ENCODE peak calls at places on chromosomes 11 and 22, in eight cellular contexts. E, S, C, I, F, Z, B and V are unnamed samples.
A peak's percentile ranks its signal among the peaks of the same experiment; 100 is the strongest.

GRCh38 chr11:120112174-120112796 is 25.6 kb downstream of the TRIM29 start:
- DNase-seq in C (no peak), I (no peak), F (no peak), S (no peak), E (no peak), B (no peak), Z (no peak), V (no peak)

GRCh38 chr11:12112731-12113130 is 2.3 kb downstream of the MICAL2 start:
- DNase-seq in E (no peak), I (no peak), Z (no peak), B (no peak), C (no peak), F (no peak), S (no peak), V (no peak)

GRCh38 chr11:17529814-17530162 is 14.4 kb downstream of the USH1C start:
- DNase-seq in C (no peak), B (no peak), S (no peak), F (no peak), I (no peak), Z (no peak), E (no peak), V (no peak)

GRCh38 chr11:104883342-104883741 is 14.9 kb downstream of the CASP12 start:
- DNase-seq in F (no peak), S (no peak), C (no peak), I (no peak), Z (no peak), B (peak; percentile 54), E (no peak), V (no peak)

GRCh38 chr11:78784321-78785061 is 209.8 kb upstream of the NARS2 start:
- DNase-seq in C (peak; percentile 70), B (peak; percentile 71), Z (peak; percentile 31), F (no peak), S (no peak), I (no peak), E (peak; percentile 37), V (peak; percentile 90)

GRCh38 chr11:64094463-64095223 is 58.9 kb downstream of the FLRT1 start:
- DNase-seq in Z (peak; percentile 52), B (peak; percentile 88), C (peak; percentile 78), E (peak; percentile 44), F (peak; percentile 32), S (no peak), I (no peak), V (peak; percentile 15)

GRCh38 chr11:45982656-45983470 is 60.4 kb downstream of the LARGE2 start:
- DNase-seq in S (peak; percentile 69), I (no peak), Z (peak; percentile 92), F (no peak), B (peak; percentile 75), C (peak; percentile 87), E (peak; percentile 62), V (peak; percentile 61)

GRCh38 chr11:87879118-87879517 is 296.1 kb downstream of the RAB38 start:
- DNase-seq in I (no peak), Z (peak; percentile 27), B (peak; percentile 3), S (no peak), F (no peak), C (no peak), E (no peak), V (peak; percentile 48)

GRCh38 chr11:78768947-78769346 is 194.3 kb upstream of the NARS2 start:
- DNase-seq in E (no peak), C (no peak), F (no peak), S (no peak), B (no peak), Z (no peak), I (no peak), V (peak; percentile 46)

GRCh38 chr11:114036958-114037357 is 22.6 kb upstream of the ZBTB16 start:
- DNase-seq in I (no peak), C (no peak), Z (no peak), F (no peak), E (no peak), S (no peak), B (no peak), V (no peak)
- H3K4me3 ChIP-seq in I (no peak overlapping the region), C (no peak overlapping the region), Z (peak overlapping the region; percentile 37), F (no peak overlapping the region), E (no peak overlapping the region), S (no peak overlapping the region), B (no peak overlapping the region), V (no peak overlapping the region)

GRCh38 chr11:66543263-66544107 is 2.4 kb downstream of the ZDHHC24 start:
- DNase-seq in I (peak; percentile 34), E (no peak), Z (peak; percentile 61), B (peak; percentile 36), S (no peak), F (no peak), C (peak; percentile 46), V (peak; percentile 76)
- TF ChIP-seq CTCF in I (no peak), E (peak; percentile 83), Z (peak; percentile 59), B (peak; percentile 14), S (no peak), F (no peak), C (peak; percentile 70), V (peak; percentile 37)

GRCh38 chr11:130915556-130916237 is 582 bp downstream of the SNX19 start:
- DNase-seq in S (no peak), C (no peak), B (no peak), F (no peak), I (peak; percentile 2), E (no peak), Z (no peak), V (no peak)
- H3K4me3 ChIP-seq in S (peak overlapping the region; percentile 98), C (peak overlapping the region; percentile 77), B (peak overlapping the region; percentile 88), F (peak overlapping the region; percentile 94), I (peak overlapping the region; percentile 72), E (peak overlapping the region; percentile 87), Z (peak overlapping the region; percentile 75), V (peak overlapping the region; percentile 86)

GRCh38 chr11:114026355-114026754 is 33.2 kb upstream of the ZBTB16 start:
- DNase-seq in B (no peak), I (no peak), S (no peak), C (peak; percentile 37), F (no peak), Z (peak; percentile 55), E (no peak), V (no peak)
- TF ChIP-seq CTCF in B (peak; percentile 16), I (no peak), S (no peak), C (peak; percentile 27), F (no peak), Z (peak; percentile 46), E (no peak), V (no peak)

GRCh38 chr11:13279487-13279834 is 1.9 kb downstream of the BMAL1 start:
- DNase-seq in E (no peak), C (no peak), F (no peak), Z (no peak), I (no peak), S (no peak), B (no peak), V (no peak)
- H3K4me3 ChIP-seq in E (no peak overlapping the region), C (no peak overlapping the region), F (no peak overlapping the region), Z (no peak overlapping the region), I (no peak overlapping the region), S (peak overlapping the region; percentile 97), B (peak overlapping the region; percentile 88), V (no peak overlapping the region)

GRCh38 chr11:533586-534196 is 1.7 kb downstream of the HRAS start:
- DNase-seq in E (no peak), B (no peak), I (no peak), S (no peak), Z (no peak), C (no peak), F (no peak), V (no peak)

GRCh38 chr11:533049-533585 is 2.3 kb downstream of the HRAS start:
- DNase-seq in Z (no peak), C (no peak), S (no peak), E (no peak), I (no peak), F (no peak), B (no peak), V (no peak)

GRCh38 chr11:534197-534591 is 1.2 kb downstream of the HRAS start:
- DNase-seq in B (no peak), F (no peak), C (no peak), Z (no peak), S (no peak), I (no peak), E (no peak), V (no peak)

GRCh38 chr11:535519-536454 is at the start of gene HRAS:
- DNase-seq in B (peak; percentile 96), E (no peak), C (peak; percentile 95), Z (peak; percentile 95), I (peak; percentile 95), F (peak; percentile 68), S (peak; percentile 98), V (peak; percentile 98)

GRCh38 chr11:534592-535518 is 521 bp downstream of the HRAS start:
- DNase-seq in S (peak; percentile 34), B (peak; percentile 97), Z (no peak), E (no peak), C (no peak), I (peak; percentile 39), F (no peak), V (peak; percentile 66)
- TF ChIP-seq CTCF in S (no peak), B (no peak), Z (no peak), E (peak; percentile 16), C (no peak), I (no peak), F (no peak), V (no peak)

GRCh38 chr11:67302571-67303131 is 679 bp upstream of the SSH3 start:
- DNase-seq in S (no peak), E (no peak), Z (peak; percentile 35), I (peak; percentile 56), C (peak; percentile 70), B (peak; percentile 35), F (no peak), V (no peak)
- H3K4me3 ChIP-seq in S (peak overlapping the region; percentile 90), E (peak overlapping the region; percentile 86), Z (peak overlapping the region; percentile 70), I (peak overlapping the region; percentile 89), C (peak overlapping the region; percentile 53), B (peak overlapping the region; percentile 66), F (peak overlapping the region; percentile 74), V (peak overlapping the region; percentile 69)

GRCh38 chr11:80846979-80847378 is 1406.1 kb upstream of the TENM4 start:
- DNase-seq in F (no peak), Z (peak; percentile 10), E (no peak), S (no peak), I (no peak), C (no peak), B (no peak), V (no peak)
- TF ChIP-seq CTCF in F (no peak), Z (no peak), E (no peak), S (no peak), I (no peak), C (no peak), B (no peak), V (no peak)

DNA sequence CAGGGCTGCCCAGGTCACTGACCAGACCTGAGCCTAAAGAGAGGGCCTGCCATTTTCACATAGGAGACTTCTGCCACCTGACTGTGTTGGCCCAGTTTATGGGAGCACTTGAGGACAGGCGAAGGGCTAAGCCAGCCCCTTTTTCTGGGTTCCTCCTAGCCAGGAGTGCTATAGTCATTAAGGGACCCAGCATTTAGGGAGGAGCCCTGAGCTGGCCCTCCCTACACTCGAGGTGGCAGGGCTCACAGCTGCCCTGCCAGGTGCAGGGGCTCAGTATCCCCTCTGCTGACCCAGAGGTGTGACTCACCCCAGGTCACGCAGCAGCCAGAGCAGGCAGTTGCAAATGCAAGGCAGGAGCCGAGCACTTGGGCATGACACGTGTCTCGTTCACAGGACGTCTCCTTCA is 86.3 kb upstream of the CRYBB3 start:
- DNase-seq in S (no peak), B (peak; percentile 42), I (peak; percentile 79), C (no peak), F (no peak), Z (no peak), E (no peak), V (no peak)
- H3K4me3 ChIP-seq in S (peak overlapping the region; percentile 73), B (peak overlapping the region; percentile 63), I (no peak overlapping the region), C (no peak overlapping the region), F (no peak overlapping the region), Z (no peak overlapping the region), E (no peak overlapping the region), V (no peak overlapping the region)